ENCODE peak calls at places on chromosomes 12 and 14, in ten cellular contexts. K, Q, T, C, N, Z, M, H, D and O are unnamed samples.

GRCh38 chr12:110908377-110909136 is 11.8 kb downstream of the MYL2 start:
- DNase-seq in K (no peak), Q (no peak), T (no peak), C (no peak), N (no peak), Z (no peak), M (no peak), H (no peak), D (no peak), O (no peak)

GRCh38 chr12:123942911-123943648 is 29.6 kb downstream of the CCDC92 start:
- DNase-seq in K (no peak), Q (no peak), T (no peak), C (no peak), N (peak; percentile 90), Z (no peak), M (peak; percentile 66), H (no peak), D (no peak), O (no peak)

GRCh38 chr12:66087365-66087943 is 43.1 kb downstream of the LLPH start:
- DNase-seq in K (no peak), Q (peak; percentile 44), T (peak; percentile 36), C (peak; percentile 84), N (peak; percentile 52), Z (peak; percentile 57), M (peak; percentile 64), H (peak; percentile 64), D (peak; percentile 31), O (peak; percentile 53)

GRCh38 chr12:27425306-27425705 is 21.2 kb upstream of the SMCO2 start:
- DNase-seq in K (no peak), Q (no peak), T (no peak), C (no peak), N (no peak), Z (no peak), M (no peak), H (no peak), D (no peak), O (no peak)

GRCh38 chr12:43763769-43764168 is 5.0 kb downstream of the IRAK4 start:
- DNase-seq in K (no peak), Q (no peak), T (no peak), C (no peak), N (no peak), Z (no peak), M (peak; percentile 6), H (no peak), D (no peak), O (no peak)

GRCh38 chr12:132355742-132356681 is 26.6 kb upstream of the GALNT9 start:
- DNase-seq in K (no peak), Q (no peak), T (no peak), C (no peak), N (peak; percentile 85), Z (no peak), M (no peak), H (no peak), D (no peak), O (no peak)

GRCh38 chr12:55797068-55797467 is 20.5 kb downstream of the SARNP start:
- DNase-seq in K (no peak), Q (no peak), T (no peak), C (peak; percentile 32), N (peak; percentile 83), Z (no peak), M (peak; percentile 39), H (no peak), D (no peak), O (peak; percentile 12)

GRCh38 chr14:99560946-99561683 is 42.9 kb downstream of the CCDC85C start:
- DNase-seq in K (no peak), Q (no peak), T (no peak), C (peak; percentile 65), N (peak; percentile 64), Z (no peak), M (no peak), H (no peak), D (no peak), O (no peak)

GRCh38 chr14:51328089-51328941 is 88.3 kb downstream of the TMX1 start:
- DNase-seq in K (no peak), Q (no peak), T (no peak), C (no peak), N (no peak), Z (no peak), M (peak; percentile 83), H (no peak), D (no peak), O (no peak)

GRCh38 chr14:37858733-37859132 is 263.3 kb downstream of the TTC6 start:
- DNase-seq in K (no peak), Q (no peak), T (no peak), C (no peak), N (no peak), Z (no peak), M (no peak), H (no peak), D (no peak), O (no peak)

GRCh38 chr12:31973818-31974217 is 14.6 kb downstream of the RESF1 start:
- DNase-seq in K (no peak), Q (no peak), T (no peak), C (no peak), N (no peak), Z (no peak), M (no peak), H (no peak), D (no peak), O (no peak)

GRCh38 chr14:83993545-83993944 is 1536.4 kb upstream of the FLRT2 start:
- DNase-seq in K (no peak), Q (no peak), T (no peak), C (no peak), N (no peak), Z (no peak), M (no peak), H (no peak), D (no peak), O (no peak)

GRCh38 chr14:83992857-83993256 is 1537.1 kb upstream of the FLRT2 start:
- DNase-seq in K (no peak), Q (no peak), T (no peak), C (no peak), N (no peak), Z (no peak), M (peak; percentile 42), H (no peak), D (no peak), O (no peak)

GRCh38 chr14:83994020-83994419 is 1535.9 kb upstream of the FLRT2 start:
- DNase-seq in K (no peak), Q (no peak), T (no peak), C (no peak), N (no peak), Z (no peak), M (peak; percentile 47), H (no peak), D (no peak), O (no peak)

GRCh38 chr14:83988274-83988673 is 1541.7 kb upstream of the FLRT2 start:
- DNase-seq in K (no peak), Q (no peak), T (no peak), C (no peak), N (no peak), Z (no peak), M (no peak), H (no peak), D (no peak), O (no peak)

GRCh38 chr14:83991666-83992065 is 1538.3 kb upstream of the FLRT2 start:
- DNase-seq in K (no peak), Q (no peak), T (no peak), C (no peak), N (no peak), Z (no peak), M (no peak), H (no peak), D (no peak), O (no peak)
- TF ChIP-seq CTCF in K (no peak), Q (no peak), T (no peak), C (no peak), N (no peak), Z (no peak), M (no peak), H (no peak), D (no peak), O (no peak)

GRCh38 chr12:88998421-88998820 is 353.9 kb downstream of the DUSP6 start:
- DNase-seq in K (no peak), Q (no peak), T (no peak), C (no peak), N (no peak), Z (no peak), M (no peak), H (no peak), D (no peak), O (no peak)

GRCh38 chr12:88996389-88996788 is 355.9 kb downstream of the DUSP6 start:
- DNase-seq in K (no peak), Q (no peak), T (no peak), C (no peak), N (no peak), Z (no peak), M (no peak), H (no peak), D (no peak), O (no peak)

GRCh38 chr12:88994537-88994936 is 357.8 kb downstream of the DUSP6 start:
- DNase-seq in K (no peak), Q (no peak), T (no peak), C (no peak), N (no peak), Z (no peak), M (peak; percentile 47), H (no peak), D (no peak), O (no peak)

DNA sequence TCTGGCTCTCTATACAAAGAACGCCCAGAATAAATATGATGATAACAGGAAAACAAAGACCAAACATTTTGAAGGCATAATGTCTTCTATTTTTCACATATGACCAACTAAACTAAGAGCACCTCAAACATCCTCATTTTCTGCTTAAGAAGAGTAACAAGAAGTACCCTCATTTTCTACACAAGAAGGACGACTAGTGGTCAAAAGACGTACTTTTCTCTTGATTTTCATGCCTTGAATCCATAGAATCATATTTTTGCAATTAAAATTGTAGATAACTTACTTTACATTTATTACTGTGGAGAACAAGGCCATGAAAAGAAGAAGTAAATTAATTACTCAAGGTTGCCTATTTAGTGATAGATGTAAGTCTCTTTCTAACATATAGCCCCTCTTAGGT is 358.6 kb downstream of the DUSP6 start:
- DNase-seq in K (no peak), Q (no peak), T (no peak), C (no peak), N (peak; percentile 15), Z (peak; percentile 3), M (peak; percentile 64), H (no peak), D (no peak), O (peak; percentile 17)
- TF ChIP-seq CTCF in K (peak; percentile 54), Q (no peak), T (peak; percentile 58), C (peak; percentile 39), N (peak; percentile 66), Z (peak; percentile 9), M (peak; percentile 54), H (no peak), D (no peak), O (no peak)

DNA sequence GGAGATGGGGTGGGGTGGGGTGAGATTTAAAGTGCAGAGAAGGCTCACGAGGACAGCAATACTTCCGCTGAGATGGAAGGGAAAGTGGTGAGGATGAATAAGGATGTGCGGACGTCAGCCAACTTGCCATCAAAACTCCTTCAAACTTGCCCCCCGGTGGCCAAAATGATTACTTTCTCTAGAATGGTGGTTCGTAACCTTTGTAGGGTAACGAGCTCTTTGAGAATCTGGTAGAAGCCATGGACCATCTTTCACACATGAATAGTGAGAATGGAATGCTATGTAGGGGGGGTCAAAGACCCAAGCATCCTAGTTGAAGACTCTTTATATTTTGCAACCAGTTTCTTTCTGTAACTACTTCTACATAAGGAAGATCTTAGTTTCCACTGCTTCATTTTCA is 245.9 kb upstream of the DDHD1 start:
- DNase-seq in K (no peak), Q (no peak), T (no peak), C (no peak), N (no peak), Z (no peak), M (peak; percentile 72), H (no peak), D (no peak), O (no peak)
- TF ChIP-seq CTCF in K (no peak), Q (no peak), T (no peak), C (no peak), N (peak; percentile 46), Z (no peak), M (peak; percentile 14), H (no peak), D (no peak), O (no peak)

GRCh38 chr12:51837286-51837685 is 11.2 kb downstream of the FIGNL2 start:
- DNase-seq in K (no peak), Q (no peak), T (no peak), C (no peak), N (no peak), Z (no peak), M (no peak), H (no peak), D (no peak), O (no peak)
- TF ChIP-seq CTCF in K (no peak), Q (no peak), T (no peak), C (no peak), N (no peak), Z (no peak), M (no peak), H (no peak), D (no peak), O (no peak)